ENCODE peak calls at places on chromosomes 13 and 19, in six cellular contexts. N is psoas muscle, M is SK-N-SH, E is cardiac fibroblast, R is sigmoid colon, S is body of pancreas. I is an unnamed sample.

GRCh38 chr19:46132508-46133100 is 8.1 kb upstream of the IGFL3 start:
- DNase-seq in N (no peak), M (no peak), E (no peak), R (no peak), S (no peak), I (no peak)

GRCh38 chr13:35309711-35310110 is 166.8 kb downstream of the MAB21L1 start:
- DNase-seq in N (no peak), M (no peak), E (no peak), R (no peak), S (no peak), I (no peak)

GRCh38 chr19:13156968-13157882 is 7.0 kb downstream of the IER2 start:
- DNase-seq in N (no peak), M (no peak), E (peak), R (no peak), S (no peak), I (no peak)

GRCh38 chr13:71864981-71865857 is 1.8 kb downstream of the DACH1 start:
- DNase-seq in N (peak), M (peak), E (no peak), R (peak), S (peak), I (peak)

GRCh38 chr19:8336072-8336569 is 6.9 kb downstream of the KANK3 start:
- DNase-seq in N (peak), M (no peak), E (no peak), R (no peak), S (no peak), I (no peak)

GRCh38 chr19:30161770-30162169 is 210.4 kb upstream of the ZNF536 start:
- DNase-seq in N (peak), M (no peak), E (no peak), R (no peak), S (no peak), I (no peak)

GRCh38 chr13:19658831-19659230 is 25.4 kb downstream of the MPHOSPH8 start:
- DNase-seq in N (no peak), M (no peak), E (no peak), R (no peak), S (no peak), I (no peak)

GRCh38 chr13:108214511-108215383 is 589 bp downstream of the LIG4 start:
- DNase-seq in N (peak), M (peak), E (peak), R (peak), S (peak), I (peak)

GRCh38 chr19:47447470-47448359 is 24.0 kb downstream of the SLC8A2 start:
- DNase-seq in N (peak), M (peak), E (peak), R (no peak), S (peak), I (peak)

GRCh38 chr19:10155834-10156233 is 36.1 kb upstream of the EIF3G start:
- DNase-seq in N (no peak), M (no peak), E (peak), R (no peak), S (no peak), I (no peak)

GRCh38 chr13:40132249-40132648 is 476.8 kb downstream of the COG6 start:
- DNase-seq in N (no peak), M (no peak), E (no peak), R (no peak), S (no peak), I (no peak)

GRCh38 chr19:14089662-14090508 is 666 bp downstream of the SAMD1 start:
- DNase-seq in N (peak), M (peak), E (peak), R (no peak), S (peak), I (peak)

GRCh38 chr13:92896842-92897241 is 329.8 kb upstream of the GPC6 start:
- DNase-seq in N (no peak), M (peak), E (peak), R (no peak), S (no peak), I (peak)

GRCh38 chr13:104773775-104774174 is 1707.6 kb upstream of the SLC10A2 start:
- DNase-seq in N (no peak), M (peak), E (peak), R (no peak), S (no peak), I (no peak)

GRCh38 chr13:30805603-30806011 is 70.3 kb downstream of the ALOX5AP start:
- DNase-seq in N (no peak), M (peak), E (peak), R (peak), S (peak), I (peak)

GRCh38 chr19:40223135-40223822 is 3.2 kb downstream of the CCNP start:
- DNase-seq in N (no peak), M (no peak), E (no peak), R (no peak), S (peak), I (no peak)

GRCh38 chr19:2034729-2035589 is 16.1 kb downstream of the MKNK2 start:
- DNase-seq in N (peak), M (peak), E (peak), R (peak), S (peak), I (peak)

GRCh38 chr19:13998426-13998825 is 7.7 kb downstream of the RFX1 start:
- DNase-seq in N (no peak), M (no peak), E (no peak), R (no peak), S (no peak), I (no peak)

GRCh38 chr13:67232384-67232783 is 2.2 kb upstream of the PCDH9 start:
- DNase-seq in N (no peak), M (no peak), E (no peak), R (no peak), S (no peak), I (no peak)

GRCh38 chr13:63190742-63191141 is 1775.1 kb upstream of the PCDH20 start:
- DNase-seq in N (no peak), M (no peak), E (peak), R (no peak), S (no peak), I (no peak)

GRCh38 chr19:7455600-7456296 is 33.1 kb downstream of the PEX11G start:
- DNase-seq in N (no peak), M (no peak), E (no peak), R (no peak), S (no peak), I (no peak)

GRCh38 chr13:33445024-33445423 is 159.5 kb upstream of the STARD13 start:
- DNase-seq in N (no peak), M (no peak), E (no peak), R (no peak), S (no peak), I (no peak)

GRCh38 chr13:22903925-22904324 is 276.9 kb upstream of the SGCG start:
- DNase-seq in N (no peak), M (no peak), E (no peak), R (no peak), S (no peak), I (no peak)

GRCh38 chr19:47507924-47508553 is 6.8 kb downstream of the NAPA start:
- DNase-seq in N (no peak), M (no peak), E (no peak), R (no peak), S (peak), I (no peak)

GRCh38 chr19:51621178-51621577 is 9.0 kb downstream of the SIGLEC5 start:
- DNase-seq in N (no peak), M (no peak), E (no peak), R (no peak), S (no peak), I (no peak)

GRCh38 chr19:4744451-4745170 is 21.0 kb upstream of the DPP9 start:
- DNase-seq in N (no peak), M (no peak), E (peak), R (peak), S (peak), I (no peak)

GRCh38 chr19:18152817-18153554 is at the start of gene PIK3R2:
- DNase-seq in N (peak), M (peak), E (peak), R (peak), S (peak), I (peak)

GRCh38 chr19:39136225-39136940 is 10.8 kb downstream of the PAK4 start:
- DNase-seq in N (no peak), M (peak), E (no peak), R (no peak), S (no peak), I (no peak)

DNA sequence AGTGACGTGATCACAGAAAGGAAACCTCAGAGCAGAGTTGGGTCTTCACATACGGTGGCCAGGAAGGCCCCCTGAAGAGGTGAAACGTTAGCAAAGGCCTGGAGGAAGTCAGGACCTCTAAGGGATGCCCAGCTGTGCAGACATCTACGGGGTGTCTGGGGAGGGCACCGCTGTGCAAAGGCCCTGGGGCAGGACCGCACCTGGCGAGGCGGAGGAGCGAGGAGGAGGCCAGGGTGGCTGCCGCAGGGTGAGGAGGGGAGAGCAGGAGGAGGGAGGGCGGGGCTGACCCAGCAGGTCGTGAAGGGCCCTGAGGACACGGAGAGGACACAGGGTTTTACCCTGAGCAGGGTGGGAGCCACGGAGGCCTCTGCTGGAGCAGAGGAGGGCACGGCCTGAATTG is 11.8 kb upstream of the MADCAM1 start:
- DNase-seq in N (peak), M (no peak), E (no peak), R (no peak), S (no peak), I (no peak)
- TF ChIP-seq CTCF in N (no peak), M (no peak), E (no peak), R (no peak), S (no peak), I (no peak)

GRCh38 chr13:113172419-113172926 is 14.0 kb downstream of the PROZ start:
- DNase-seq in N (no peak), M (no peak), E (no peak), R (no peak), S (no peak), I (no peak)
- TF ChIP-seq CTCF in N (no peak), M (no peak), E (no peak), R (no peak), S (no peak), I (no peak)

GRCh38 chr19:49690073-49690655 is 752 bp upstream of the CPT1C start:
- DNase-seq in N (no peak), M (no peak), E (no peak), R (no peak), S (no peak), I (no peak)
- TF ChIP-seq CTCF in N (peak), M (peak), E (no peak), R (no peak), S (no peak), I (no peak)

DNA sequence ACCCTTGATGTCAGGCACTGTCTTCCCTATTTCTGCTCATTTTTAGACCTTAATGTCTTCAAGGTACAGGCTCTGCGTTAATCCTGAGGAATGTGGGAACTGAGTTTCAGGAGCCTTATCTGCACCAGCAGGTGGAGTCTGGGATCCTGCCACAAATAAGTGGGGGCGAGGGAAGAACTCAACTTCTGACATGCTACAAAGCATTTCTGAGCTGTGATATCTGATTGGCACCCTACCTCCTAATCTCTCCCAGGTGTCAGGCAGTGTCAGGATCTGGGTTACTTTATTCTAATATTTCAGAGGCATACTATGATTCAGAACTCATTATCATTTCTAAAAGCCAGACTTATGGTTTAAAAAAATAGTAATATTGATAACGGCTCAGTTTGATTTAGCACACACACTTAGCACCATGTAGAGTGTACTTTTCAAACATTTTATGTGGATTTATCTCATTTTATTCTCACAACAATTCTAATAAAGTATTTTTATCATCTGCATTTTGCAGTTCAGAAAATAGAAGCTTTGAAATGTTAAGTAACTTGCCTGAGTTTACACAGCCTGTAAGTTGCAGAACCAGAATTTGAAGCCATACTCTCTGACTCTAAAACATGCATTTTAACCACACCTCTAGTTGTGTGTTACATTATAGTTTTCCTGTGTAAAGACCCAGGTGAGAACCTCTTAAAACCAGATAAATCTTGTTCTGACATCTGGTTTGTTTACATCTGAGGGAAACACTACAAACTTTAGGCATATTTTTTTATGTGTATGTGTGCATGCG is 358.6 kb downstream of the TDRD3 start:
- DNase-seq in N (no peak), M (no peak), E (no peak), R (no peak), S (no peak), I (no peak)
- TF ChIP-seq CTCF in N (no peak), M (no peak), E (no peak), R (no peak), S (no peak), I (peak)

GRCh38 chr19:3657395-3657769 is 30.8 kb upstream of the CACTIN start:
- DNase-seq in N (no peak), M (no peak), E (no peak), R (no peak), S (no peak), I (no peak)

GRCh38 chr19:3656073-3656746 is 29.6 kb upstream of the CACTIN start:
- DNase-seq in N (no peak), M (no peak), E (no peak), R (no peak), S (no peak), I (no peak)

GRCh38 chr19:3655402-3656072 is 28.9 kb upstream of the CACTIN start:
- DNase-seq in N (no peak), M (peak), E (peak), R (no peak), S (no peak), I (peak)

GRCh38 chr19:3658004-3658822 is 31.6 kb upstream of the CACTIN start:
- DNase-seq in N (no peak), M (no peak), E (no peak), R (no peak), S (peak), I (no peak)

DNA sequence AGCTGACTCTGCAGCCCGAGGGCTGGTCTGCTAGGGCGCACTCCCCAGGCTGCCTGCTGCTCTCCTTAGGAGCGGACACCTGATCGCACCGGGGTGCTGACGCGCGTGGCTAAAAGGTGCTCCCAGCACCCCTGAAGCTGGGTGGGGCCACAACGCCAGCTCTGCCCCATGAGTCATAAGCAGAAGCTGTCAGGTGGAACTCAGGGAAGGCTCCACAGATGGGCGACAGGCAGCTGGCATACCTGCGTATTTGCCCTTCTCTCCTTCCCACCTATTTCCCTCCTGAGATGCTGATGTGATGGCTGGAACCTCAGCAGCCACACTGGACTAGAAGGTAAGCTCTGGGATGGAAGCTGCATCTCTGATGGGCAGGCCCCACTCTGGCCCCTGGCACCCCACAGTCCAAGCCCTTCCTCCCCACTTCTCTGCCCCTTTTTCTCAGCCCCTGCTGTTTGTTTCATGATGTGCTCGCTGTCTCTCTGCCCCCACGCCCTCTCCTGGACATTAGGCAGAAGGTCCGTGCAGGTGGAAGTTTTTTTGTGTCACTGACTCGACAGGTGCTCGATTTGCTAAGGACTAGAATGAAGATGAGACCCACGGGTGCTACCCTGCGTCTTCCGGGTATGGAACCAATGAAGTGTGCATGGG is 30.3 kb upstream of the CACTIN start:
- DNase-seq in N (no peak), M (no peak), E (no peak), R (no peak), S (no peak), I (no peak)
- TF ChIP-seq CTCF in N (no peak), M (no peak), E (no peak), R (no peak), S (no peak), I (peak)

DNA sequence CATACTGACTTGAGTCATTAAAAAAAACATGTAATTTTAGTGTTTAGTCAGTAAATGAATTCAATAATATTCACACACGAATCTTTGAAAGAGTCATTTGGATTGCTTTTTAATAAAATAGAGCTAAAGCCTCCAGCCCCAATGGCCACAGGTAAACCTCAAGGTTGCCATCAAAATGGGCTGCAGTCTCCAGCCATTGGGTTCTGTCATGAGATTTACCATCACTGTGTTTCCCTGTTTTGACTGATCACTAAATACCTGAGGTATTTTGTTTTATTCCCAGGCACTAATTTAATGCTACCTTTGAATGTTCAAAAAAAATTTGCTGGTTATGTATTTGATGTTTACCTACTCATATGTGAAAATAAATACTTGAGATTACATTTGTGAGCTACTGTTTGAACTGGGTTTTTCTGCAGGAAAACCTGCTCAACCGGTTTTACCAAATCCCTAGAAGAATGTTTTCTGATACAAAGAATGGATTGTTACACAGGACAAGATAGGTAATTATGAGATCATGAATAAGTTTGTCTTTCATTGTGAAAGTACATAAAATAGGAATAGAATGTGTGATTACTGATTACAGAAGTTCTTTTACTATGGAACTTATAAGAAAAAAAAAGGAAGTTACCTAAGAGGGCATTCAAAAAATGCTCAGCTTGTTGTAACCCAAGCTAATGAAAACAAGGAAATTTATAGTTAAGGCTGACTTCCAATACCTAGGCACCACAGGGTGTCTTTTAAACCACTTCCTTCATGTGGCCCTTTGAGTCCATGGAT is 391.3 kb downstream of the EFNB2 start:
- DNase-seq in N (no peak), M (no peak), E (no peak), R (no peak), S (peak), I (no peak)
- TF ChIP-seq CTCF in N (no peak), M (no peak), E (no peak), R (no peak), S (no peak), I (no peak)

GRCh38 chr19:56113071-56113632 is 7.9 kb downstream of the ZNF787 start:
- DNase-seq in N (no peak), M (no peak), E (no peak), R (no peak), S (no peak), I (no peak)
- TF ChIP-seq CTCF in N (no peak), M (no peak), E (no peak), R (no peak), S (no peak), I (no peak)

GRCh38 chr19:32407004-32407992 is 1.7 kb downstream of the DPY19L3 start:
- DNase-seq in N (peak), M (peak), E (peak), R (peak), S (peak), I (no peak)

GRCh38 chr19:32404939-32405430 is 585 bp upstream of the DPY19L3 start:
- DNase-seq in N (peak), M (no peak), E (peak), R (peak), S (peak), I (no peak)

GRCh38 chr19:32405431-32406160 is at the start of gene DPY19L3:
- DNase-seq in N (peak), M (peak), E (peak), R (peak), S (peak), I (peak)

GRCh38 chr19:32404213-32404938 is 1.2 kb upstream of the DPY19L3 start:
- DNase-seq in N (no peak), M (no peak), E (no peak), R (no peak), S (peak), I (no peak)

DNA sequence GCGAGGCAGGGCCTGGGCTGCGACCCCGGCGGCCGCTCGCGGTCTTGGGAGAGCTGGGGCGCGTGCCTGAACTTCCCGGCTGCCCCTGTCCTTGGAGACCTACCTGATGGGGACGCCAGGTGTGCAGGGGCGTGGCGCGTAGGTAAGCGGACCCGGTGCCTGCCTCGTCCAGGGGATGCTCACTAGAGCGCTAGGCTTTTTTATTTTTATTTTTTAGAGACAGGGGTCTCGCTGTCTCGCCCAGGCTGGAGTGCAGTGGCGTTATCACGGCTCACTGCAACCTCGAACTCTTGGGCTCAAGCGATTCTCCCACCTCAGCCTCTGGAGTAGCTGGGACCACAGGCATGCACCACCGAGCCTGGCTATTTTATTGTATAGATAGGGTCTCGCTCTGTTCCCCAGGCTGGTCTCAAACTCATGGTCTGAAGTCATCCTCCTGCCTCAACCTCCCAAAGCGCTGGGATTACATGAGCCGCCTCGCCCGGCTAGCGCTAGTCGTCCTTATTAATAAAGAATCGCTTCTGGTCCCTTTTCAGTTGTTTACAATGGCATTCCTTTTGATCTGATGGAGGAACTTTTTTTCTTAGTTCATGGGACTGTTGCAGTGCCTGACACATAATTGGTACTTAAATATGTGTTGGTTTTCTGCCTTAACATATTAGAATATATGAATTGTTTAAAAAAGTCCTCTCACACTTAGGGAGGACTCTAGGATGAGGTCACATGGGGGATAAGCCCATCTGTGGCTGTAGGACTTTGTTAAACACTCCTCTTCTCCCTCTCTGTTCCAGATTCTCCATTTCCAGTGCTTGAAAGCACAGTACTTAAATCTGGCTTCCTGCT is 812 bp downstream of the DPY19L3 start:
- DNase-seq in N (no peak), M (peak), E (no peak), R (no peak), S (peak), I (no peak)
- TF ChIP-seq CTCF in N (no peak), M (no peak), E (no peak), R (no peak), S (no peak), I (no peak)